ENCODE peak calls at places on chromosomes 6 and 20, in four cellular contexts. Q, C, V and Y are unnamed samples.

GRCh38 chr6:78835817-78836216 is 31.5 kb upstream of the IRAK1BP1 start:
- DNase-seq in V (no peak), C (no peak), Q (no peak), Y (no peak)

GRCh38 chr20:39016496-39016895 is 54.4 kb downstream of the DHX35 start:
- DNase-seq in Q (no peak), V (no peak), C (no peak), Y (no peak)

GRCh38 chr6:127384007-127384406 is 40.6 kb upstream of the ECHDC1 start:
- DNase-seq in V (no peak), C (no peak), Q (no peak), Y (no peak)

GRCh38 chr6:43180985-43181384 is 1.0 kb upstream of the CUL9 start:
- DNase-seq in Q (no peak), C (no peak), V (no peak), Y (no peak)

GRCh38 chr6:137728386-137729349 is 138.4 kb upstream of the TNFAIP3 start:
- DNase-seq in Q (no peak), C (no peak), V (no peak), Y (peak; percentile 48)

GRCh38 chr6:134822920-134823430 is 126.9 kb downstream of the ALDH8A1 start:
- DNase-seq in V (peak; percentile 89), Q (no peak), C (peak; percentile 78), Y (no peak)

GRCh38 chr6:34696189-34696738 is 303 bp downstream of the ILRUN start:
- DNase-seq in C (no peak), V (peak; percentile 70), Q (no peak), Y (no peak)

GRCh38 chr6:117547688-117548621 is 54.4 kb downstream of the GOPC start:
- DNase-seq in V (no peak), Q (no peak), C (no peak), Y (no peak)

GRCh38 chr20:60407938-60408337 is 449.7 kb downstream of the CDH26 start:
- DNase-seq in C (no peak), V (no peak), Q (no peak), Y (no peak)

GRCh38 chr6:27791182-27791939 is 120.8 kb downstream of the OR2B2 start:
- DNase-seq in C (peak; percentile 64), V (peak; percentile 10), Q (no peak), Y (no peak)

GRCh38 chr20:64062276-64062595 is 762 bp upstream of the TCEA2 start:
- DNase-seq in V (no peak), Q (no peak), C (no peak), Y (no peak)

GRCh38 chr6:72316675-72317380 is 305.0 kb upstream of the KCNQ5 start:
- DNase-seq in Q (no peak), C (no peak), V (no peak), Y (no peak)

GRCh38 chr20:63246490-63247284 is 7.6 kb downstream of the NKAIN4 start:
- DNase-seq in Q (no peak), C (no peak), V (peak; percentile 25), Y (no peak)

GRCh38 chr6:15329154-15329781 is 83.4 kb downstream of the JARID2 start:
- DNase-seq in C (peak; percentile 48), Q (no peak), V (no peak), Y (no peak)

GRCh38 chr6:125824946-125825786 is 34.4 kb downstream of the NCOA7 start:
- DNase-seq in Q (no peak), C (no peak), V (no peak), Y (no peak)

GRCh38 chr6:100475554-100476325 is 11.0 kb upstream of the SIM1 start:
- DNase-seq in Q (no peak), C (no peak), V (no peak), Y (no peak)

GRCh38 chr6:138678168-138678567 is 95.4 kb upstream of the CCDC28A start:
- DNase-seq in Q (no peak), V (no peak), C (no peak), Y (no peak)

GRCh38 chr20:58213112-58213511 is 15.3 kb downstream of the ANKRD60 start:
- DNase-seq in Q (no peak), C (no peak), V (no peak), Y (no peak)

GRCh38 chr20:41316602-41317535 is 662 bp downstream of the ZHX3 start:
- DNase-seq in Q (peak; percentile 59), C (peak; percentile 69), V (peak; percentile 72), Y (peak; percentile 76)

GRCh38 chr6:140485740-140486467 is 1111.5 kb upstream of the CITED2 start:
- DNase-seq in V (no peak), Q (no peak), C (peak; percentile 82), Y (peak; percentile 27)

GRCh38 chr20:21739161-21739560 is 33.7 kb downstream of the PAX1 start:
- DNase-seq in Q (no peak), V (no peak), C (no peak), Y (no peak)

GRCh38 chr6:130098317-130098716 is 79.9 kb downstream of the L3MBTL3 start:
- DNase-seq in V (no peak), C (no peak), Q (no peak), Y (no peak)

GRCh38 chr6:167827062-167827587 is 414 bp downstream of the AFDN start:
- DNase-seq in Q (no peak), V (peak; percentile 76), C (no peak), Y (no peak)

GRCh38 chr6:30646450-30647038 is 389 bp upstream of the C6orf136 start:
- DNase-seq in V (peak; percentile 12), Q (no peak), C (no peak), Y (peak; percentile 62)

GRCh38 chr20:37733416-37733815 is 39.6 kb downstream of the CTNNBL1 start:
- DNase-seq in V (no peak), C (no peak), Q (no peak), Y (no peak)

GRCh38 chr6:118722820-118723526 is 71.6 kb upstream of the CEP85L start:
- DNase-seq in Q (no peak), V (no peak), C (no peak), Y (no peak)

GRCh38 chr6:144551339-144551738 is 266.2 kb downstream of the UTRN start:
- DNase-seq in Q (no peak), C (no peak), V (no peak), Y (no peak)

GRCh38 chr6:45439459-45439858 is 61.7 kb upstream of the SUPT3H start:
- DNase-seq in Q (no peak), V (no peak), C (no peak), Y (no peak)

GRCh38 chr6:31308050-31308844 is 36.4 kb upstream of the HLA-C start:
- DNase-seq in Q (peak; percentile 50), C (no peak), V (no peak), Y (no peak)

GRCh38 chr6:147117580-147117979 is 86.6 kb upstream of the STXBP5 start:
- DNase-seq in Q (no peak), V (no peak), C (no peak), Y (no peak)

GRCh38 chr20:62316331-62317166 is 13.8 kb downstream of the ADRM1 start:
- DNase-seq in V (no peak), C (no peak), Q (no peak), Y (no peak)

GRCh38 chr6:33279971-33280511 is 3.1 kb downstream of the B3GALT4 start:
- DNase-seq in V (peak; percentile 69), C (no peak), Q (no peak), Y (no peak)

GRCh38 chr6:33840064-33840926 is 36.5 kb upstream of the MLN start:
- DNase-seq in V (no peak), C (peak; percentile 96), Q (no peak), Y (no peak)